ENCODE peak calls at places on chromosomes 16 and 17, in four cellular contexts. One of them, this sample, is unnamed.

GRCh38 chr17:55056530-55056929 is 88.0 kb downstream of the STXBP4 start:
- ATAC-seq in HCT116: no peak
- ATAC-seq in left lung: peak; percentile 64
- ATAC-seq in lower lobe of right lung: peak; percentile 19
- ATAC-seq in this sample: no peak

GRCh38 chr17:78895322-78895721 is 7.7 kb downstream of the CEP295NL start:
- ATAC-seq in HCT116: no peak
- ATAC-seq in left lung: no peak
- ATAC-seq in lower lobe of right lung: no peak
- ATAC-seq in this sample: no peak

GRCh38 chr16:72811867-72812266 is 236.1 kb downstream of the ZFHX3 start:
- ATAC-seq in HCT116: no peak
- ATAC-seq in left lung: no peak
- ATAC-seq in lower lobe of right lung: no peak
- ATAC-seq in this sample: no peak

GRCh38 chr16:67979955-67980678 is at the start of gene DPEP3:
- ATAC-seq in HCT116: no peak
- ATAC-seq in left lung: no peak
- ATAC-seq in lower lobe of right lung: peak; percentile 3
- ATAC-seq in this sample: no peak

GRCh38 chr17:45357364-45357997 is 40.7 kb upstream of the MAP3K14 start:
- ATAC-seq in HCT116: no peak
- ATAC-seq in left lung: no peak
- ATAC-seq in lower lobe of right lung: no peak
- ATAC-seq in this sample: peak; percentile 70

GRCh38 chr17:54900457-54901229 is at the start of gene TOM1L1:
- ATAC-seq in HCT116: peak; percentile 98
- ATAC-seq in left lung: peak; percentile 96
- ATAC-seq in lower lobe of right lung: peak; percentile 97
- ATAC-seq in this sample: peak; percentile 33

GRCh38 chr17:17041018-17041521 is 1.2 kb upstream of the MPRIP start:
- ATAC-seq in HCT116: peak; percentile 10
- ATAC-seq in left lung: no peak
- ATAC-seq in lower lobe of right lung: no peak
- ATAC-seq in this sample: no peak

GRCh38 chr17:13919818-13920217 is 149.5 kb upstream of the COX10 start:
- ATAC-seq in HCT116: no peak
- ATAC-seq in left lung: no peak
- ATAC-seq in lower lobe of right lung: no peak
- ATAC-seq in this sample: no peak

GRCh38 chr17:11459780-11460426 is 138.4 kb upstream of the DNAH9 start:
- ATAC-seq in HCT116: no peak
- ATAC-seq in left lung: peak; percentile 31
- ATAC-seq in lower lobe of right lung: peak; percentile 59
- ATAC-seq in this sample: no peak

GRCh38 chr17:56785997-56786680 is 47.6 kb downstream of the C17orf67 start:
- ATAC-seq in HCT116: no peak
- ATAC-seq in left lung: no peak
- ATAC-seq in lower lobe of right lung: no peak
- ATAC-seq in this sample: no peak

GRCh38 chr17:27558341-27558740 is 72.6 kb upstream of the LGALS9 start:
- ATAC-seq in HCT116: no peak
- ATAC-seq in left lung: no peak
- ATAC-seq in lower lobe of right lung: no peak
- ATAC-seq in this sample: no peak

GRCh38 chr17:16975744-16976625 is 4.1 kb upstream of the TNFRSF13B start:
- ATAC-seq in HCT116: no peak
- ATAC-seq in left lung: no peak
- ATAC-seq in lower lobe of right lung: no peak
- ATAC-seq in this sample: peak; percentile 39

GRCh38 chr16:58128721-58129096 is 472 bp downstream of the CFAP20 start:
- ATAC-seq in HCT116: peak; percentile 17
- ATAC-seq in left lung: peak; percentile 4
- ATAC-seq in lower lobe of right lung: peak; percentile 3
- ATAC-seq in this sample: no peak

GRCh38 chr16:8628981-8629725 is 7.7 kb downstream of the METTL22 start:
- ATAC-seq in HCT116: no peak
- ATAC-seq in left lung: no peak
- ATAC-seq in lower lobe of right lung: no peak
- ATAC-seq in this sample: no peak

GRCh38 chr17:29018788-29019474 is 13.1 kb upstream of the SEZ6 start:
- ATAC-seq in HCT116: no peak
- ATAC-seq in left lung: no peak
- ATAC-seq in lower lobe of right lung: no peak
- ATAC-seq in this sample: no peak

GRCh38 chr17:48901241-48901640 is 7.0 kb upstream of the UBE2Z start:
- ATAC-seq in HCT116: no peak
- ATAC-seq in left lung: no peak
- ATAC-seq in lower lobe of right lung: no peak
- ATAC-seq in this sample: no peak

GRCh38 chr17:66667491-66668030 is 167.4 kb upstream of the CACNG5 start:
- ATAC-seq in HCT116: peak; percentile 25
- ATAC-seq in left lung: no peak
- ATAC-seq in lower lobe of right lung: no peak
- ATAC-seq in this sample: peak; percentile 95

GRCh38 chr16:11308493-11309283 is 27.6 kb upstream of the PRM1 start:
- ATAC-seq in HCT116: no peak
- ATAC-seq in left lung: no peak
- ATAC-seq in lower lobe of right lung: no peak
- ATAC-seq in this sample: no peak

GRCh38 chr16:50093607-50094570 is 28.1 kb downstream of the HEATR3 start:
- ATAC-seq in HCT116: no peak
- ATAC-seq in left lung: peak; percentile 92
- ATAC-seq in lower lobe of right lung: peak; percentile 95
- ATAC-seq in this sample: peak; percentile 33

GRCh38 chr16:74725641-74726040 is 25.0 kb upstream of the MLKL start:
- ATAC-seq in HCT116: no peak
- ATAC-seq in left lung: no peak
- ATAC-seq in lower lobe of right lung: no peak
- ATAC-seq in this sample: no peak

GRCh38 chr17:34458266-34458665 is 95.2 kb upstream of the CCL1 start:
- ATAC-seq in HCT116: no peak
- ATAC-seq in left lung: no peak
- ATAC-seq in lower lobe of right lung: no peak
- ATAC-seq in this sample: no peak

GRCh38 chr17:28047806-28048205 is 5.3 kb downstream of the NLK start:
- ATAC-seq in HCT116: no peak
- ATAC-seq in left lung: no peak
- ATAC-seq in lower lobe of right lung: no peak
- ATAC-seq in this sample: no peak

GRCh38 chr16:81693467-81694303 is 85.4 kb upstream of the PLCG2 start:
- ATAC-seq in HCT116: no peak
- ATAC-seq in left lung: no peak
- ATAC-seq in lower lobe of right lung: no peak
- ATAC-seq in this sample: no peak

GRCh38 chr17:27345141-27345904 is 51.4 kb downstream of the WSB1 start:
- ATAC-seq in HCT116: no peak
- ATAC-seq in left lung: peak; percentile 7
- ATAC-seq in lower lobe of right lung: no peak
- ATAC-seq in this sample: no peak

GRCh38 chr17:57956311-57957119 is 1.3 kb upstream of the CUEDC1 start:
- ATAC-seq in HCT116: no peak
- ATAC-seq in left lung: no peak
- ATAC-seq in lower lobe of right lung: no peak
- ATAC-seq in this sample: peak; percentile 50

GRCh38 chr16:80723981-80724380 is 80.4 kb downstream of the CDYL2 start:
- ATAC-seq in HCT116: no peak
- ATAC-seq in left lung: no peak
- ATAC-seq in lower lobe of right lung: no peak
- ATAC-seq in this sample: no peak

GRCh38 chr17:55413825-55414489 is 7.7 kb downstream of the MMD start:
- ATAC-seq in HCT116: no peak
- ATAC-seq in left lung: no peak
- ATAC-seq in lower lobe of right lung: no peak
- ATAC-seq in this sample: no peak

GRCh38 chr17:40551874-40552768 is 13.2 kb downstream of the CCR7 start:
- ATAC-seq in HCT116: no peak
- ATAC-seq in left lung: no peak
- ATAC-seq in lower lobe of right lung: no peak
- ATAC-seq in this sample: no peak

This sample was measured in activated CD4-positive, CD25-positive, alpha-beta regulatory T cell treated with anti-CD3 and anti-CD28 coated beads, Interleukin-2, amount 50 U/mL, for 24 hours.